ENCODE peak calls at places on chromosomes 4 and X, in seven cellular contexts. One of them, this sample, is unnamed.

GRCh38 chr4:158146736-158147135 is 26.1 kb downstream of the GASK1B start:
- DNase-seq in upper lobe of right lung: no peak
- DNase-seq in PC-3: no peak
- DNase-seq in right cardiac atrium: no peak
- DNase-seq in naive thymus-derived CD4-positive, alpha-beta T cell: no peak
- DNase-seq in heart right ventricle: no peak
- DNase-seq in H1: no peak
- DNase-seq in this sample: no peak

GRCh38 chr4:25290490-25291067 is 22.0 kb upstream of the ZCCHC4 start:
- DNase-seq in naive thymus-derived CD4-positive, alpha-beta T cell: no peak
- DNase-seq in H1: no peak
- DNase-seq in PC-3: no peak
- DNase-seq in heart right ventricle: no peak
- DNase-seq in right cardiac atrium: no peak
- DNase-seq in upper lobe of right lung: no peak
- DNase-seq in this sample: no peak

GRCh38 chrX:80816051-80816450 is 6.4 kb upstream of the BRWD3 start:
- DNase-seq in heart right ventricle: no peak
- DNase-seq in naive thymus-derived CD4-positive, alpha-beta T cell: no peak
- DNase-seq in right cardiac atrium: no peak
- DNase-seq in H1: no peak
- DNase-seq in PC-3: no peak
- DNase-seq in upper lobe of right lung: no peak
- DNase-seq in this sample: no peak

GRCh38 chr4:54660591-54660990 is 2.8 kb downstream of the KIT start:
- DNase-seq in naive thymus-derived CD4-positive, alpha-beta T cell: no peak
- DNase-seq in right cardiac atrium: no peak
- DNase-seq in upper lobe of right lung: no peak
- DNase-seq in H1: no peak
- DNase-seq in heart right ventricle: no peak
- DNase-seq in PC-3: no peak
- DNase-seq in this sample: no peak

GRCh38 chr4:55910140-55910539 is 38.6 kb upstream of the CEP135 start:
- DNase-seq in upper lobe of right lung: no peak
- DNase-seq in H1: no peak
- DNase-seq in right cardiac atrium: no peak
- DNase-seq in naive thymus-derived CD4-positive, alpha-beta T cell: no peak
- DNase-seq in PC-3: peak; percentile 36
- DNase-seq in heart right ventricle: no peak
- DNase-seq in this sample: no peak

GRCh38 chr4:80197601-80198444 is 520 bp downstream of the PRDM8 start:
- DNase-seq in naive thymus-derived CD4-positive, alpha-beta T cell: no peak
- DNase-seq in heart right ventricle: no peak
- DNase-seq in right cardiac atrium: no peak
- DNase-seq in H1: no peak
- DNase-seq in PC-3: no peak
- DNase-seq in upper lobe of right lung: peak; percentile 64
- DNase-seq in this sample: peak; percentile 43

GRCh38 chrX:106007815-106008214 is 30.7 kb downstream of the SERPINA7 start:
- DNase-seq in naive thymus-derived CD4-positive, alpha-beta T cell: no peak
- DNase-seq in heart right ventricle: no peak
- DNase-seq in right cardiac atrium: no peak
- DNase-seq in PC-3: no peak
- DNase-seq in H1: no peak
- DNase-seq in upper lobe of right lung: no peak
- DNase-seq in this sample: no peak

GRCh38 chr4:211033-211511 is 86.8 kb downstream of the ZNF718 start:
- DNase-seq in right cardiac atrium: no peak
- DNase-seq in PC-3: no peak
- DNase-seq in naive thymus-derived CD4-positive, alpha-beta T cell: no peak
- DNase-seq in H1: no peak
- DNase-seq in upper lobe of right lung: no peak
- DNase-seq in heart right ventricle: no peak
- DNase-seq in this sample: no peak

GRCh38 chr4:73434311-73434710 is 1.7 kb upstream of the AFP start:
- DNase-seq in H1: no peak
- DNase-seq in right cardiac atrium: no peak
- DNase-seq in naive thymus-derived CD4-positive, alpha-beta T cell: no peak
- DNase-seq in upper lobe of right lung: no peak
- DNase-seq in heart right ventricle: no peak
- DNase-seq in PC-3: peak; percentile 48
- DNase-seq in this sample: no peak

GRCh38 chr4:136036744-136037143 is 1495.5 kb downstream of the PCDH18 start:
- DNase-seq in upper lobe of right lung: no peak
- DNase-seq in H1: no peak
- DNase-seq in right cardiac atrium: no peak
- DNase-seq in PC-3: peak; percentile 33
- DNase-seq in naive thymus-derived CD4-positive, alpha-beta T cell: no peak
- DNase-seq in heart right ventricle: no peak
- DNase-seq in this sample: no peak

GRCh38 chr4:45477311-45477733 is 646.5 kb downstream of the GABRG1 start:
- DNase-seq in right cardiac atrium: no peak
- DNase-seq in heart right ventricle: no peak
- DNase-seq in naive thymus-derived CD4-positive, alpha-beta T cell: no peak
- DNase-seq in PC-3: no peak
- DNase-seq in H1: no peak
- DNase-seq in upper lobe of right lung: no peak
- DNase-seq in this sample: no peak

GRCh38 chr4:19686456-19686855 is 565.2 kb upstream of the SLIT2 start:
- DNase-seq in PC-3: no peak
- DNase-seq in right cardiac atrium: no peak
- DNase-seq in heart right ventricle: no peak
- DNase-seq in H1: no peak
- DNase-seq in naive thymus-derived CD4-positive, alpha-beta T cell: no peak
- DNase-seq in upper lobe of right lung: no peak
- DNase-seq in this sample: no peak

GRCh38 chr4:19689511-19689910 is 562.2 kb upstream of the SLIT2 start:
- DNase-seq in heart right ventricle: no peak
- DNase-seq in naive thymus-derived CD4-positive, alpha-beta T cell: no peak
- DNase-seq in right cardiac atrium: no peak
- DNase-seq in H1: no peak
- DNase-seq in upper lobe of right lung: no peak
- DNase-seq in PC-3: peak; percentile 75
- DNase-seq in this sample: no peak

GRCh38 chr4:19678763-19679162 is 572.9 kb upstream of the SLIT2 start:
- DNase-seq in heart right ventricle: no peak
- DNase-seq in PC-3: peak; percentile 4
- DNase-seq in H1: no peak
- DNase-seq in upper lobe of right lung: no peak
- DNase-seq in right cardiac atrium: no peak
- DNase-seq in naive thymus-derived CD4-positive, alpha-beta T cell: no peak
- DNase-seq in this sample: no peak

DNA sequence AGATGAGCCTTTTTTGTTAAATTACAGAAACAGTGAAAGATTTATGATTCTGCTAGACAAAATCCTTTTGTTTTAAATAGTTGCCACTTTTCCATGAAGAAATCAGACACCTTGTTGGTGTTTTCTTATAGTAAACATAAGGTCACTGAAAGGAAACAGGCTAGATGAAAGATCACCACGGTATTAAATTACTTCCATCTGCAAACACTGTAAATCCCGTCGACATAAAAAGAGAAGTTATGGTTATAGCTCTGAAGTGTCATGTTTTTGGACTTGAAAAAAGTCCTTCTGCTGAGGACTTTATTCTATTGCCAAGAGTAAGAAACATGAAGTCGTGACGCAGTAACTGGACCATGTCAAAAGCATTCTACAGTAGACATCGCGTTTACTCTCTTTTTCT is 567.6 kb upstream of the SLIT2 start:
- DNase-seq in upper lobe of right lung: no peak
- DNase-seq in heart right ventricle: no peak
- DNase-seq in H1: no peak
- DNase-seq in naive thymus-derived CD4-positive, alpha-beta T cell: no peak
- DNase-seq in PC-3: no peak
- DNase-seq in right cardiac atrium: no peak
- DNase-seq in this sample: no peak
- H3K27ac ChIP-seq in upper lobe of right lung: no peak overlapping the region
- H3K27ac ChIP-seq in heart right ventricle: no peak overlapping the region
- H3K27ac ChIP-seq in H1: no peak overlapping the region
- H3K27ac ChIP-seq in naive thymus-derived CD4-positive, alpha-beta T cell: no peak overlapping the region
- H3K27ac ChIP-seq in PC-3: no peak overlapping the region
- H3K27ac ChIP-seq in right cardiac atrium: no peak overlapping the region
- H3K27ac ChIP-seq in this sample: no peak overlapping the region

GRCh38 chrX:13694983-13695382 is 6.1 kb downstream of the RAB9A start:
- DNase-seq in heart right ventricle: no peak
- DNase-seq in upper lobe of right lung: no peak
- DNase-seq in H1: no peak
- DNase-seq in PC-3: no peak
- DNase-seq in right cardiac atrium: no peak
- DNase-seq in naive thymus-derived CD4-positive, alpha-beta T cell: no peak
- DNase-seq in this sample: no peak

GRCh38 chrX:13691845-13692334 is 3.0 kb downstream of the RAB9A start:
- DNase-seq in right cardiac atrium: no peak
- DNase-seq in upper lobe of right lung: no peak
- DNase-seq in PC-3: no peak
- DNase-seq in H1: no peak
- DNase-seq in naive thymus-derived CD4-positive, alpha-beta T cell: no peak
- DNase-seq in heart right ventricle: no peak
- DNase-seq in this sample: no peak

GRCh38 chrX:13694359-13694758 is 5.4 kb downstream of the RAB9A start:
- DNase-seq in naive thymus-derived CD4-positive, alpha-beta T cell: no peak
- DNase-seq in right cardiac atrium: no peak
- DNase-seq in heart right ventricle: no peak
- DNase-seq in upper lobe of right lung: no peak
- DNase-seq in H1: no peak
- DNase-seq in PC-3: no peak
- DNase-seq in this sample: no peak

GRCh38 chrX:13692771-13693231 is 3.9 kb downstream of the RAB9A start:
- DNase-seq in upper lobe of right lung: no peak
- DNase-seq in heart right ventricle: no peak
- DNase-seq in naive thymus-derived CD4-positive, alpha-beta T cell: no peak
- DNase-seq in PC-3: no peak
- DNase-seq in H1: no peak
- DNase-seq in right cardiac atrium: no peak
- DNase-seq in this sample: no peak

DNA sequence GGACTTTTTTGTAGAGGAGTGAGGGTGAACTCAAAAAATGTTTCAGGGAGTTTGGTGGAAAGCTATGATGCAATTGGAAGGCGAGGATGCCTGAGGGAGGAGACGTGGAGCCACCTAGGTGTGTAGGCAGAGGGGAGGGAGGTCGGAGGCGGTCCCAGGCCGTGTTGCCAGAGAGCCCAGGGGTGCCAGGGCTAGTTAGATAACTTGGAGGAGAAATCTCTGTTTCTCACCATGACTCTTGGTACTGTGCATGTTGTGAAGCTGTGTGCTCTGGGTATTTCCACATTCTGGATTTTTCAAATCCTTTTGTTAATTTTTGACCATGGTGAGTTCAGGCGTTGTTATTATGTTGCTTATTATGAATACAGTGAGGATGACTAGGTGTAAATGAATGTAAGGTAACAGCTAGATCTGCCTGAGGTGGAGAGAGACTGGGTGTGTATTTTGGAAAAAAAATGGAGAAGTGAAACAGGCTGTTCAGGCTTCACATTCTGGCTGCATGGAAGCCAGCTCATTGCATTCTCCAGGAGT is 4.5 kb downstream of the RAB9A start:
- DNase-seq in right cardiac atrium: no peak
- DNase-seq in H1: no peak
- DNase-seq in heart right ventricle: no peak
- DNase-seq in naive thymus-derived CD4-positive, alpha-beta T cell: no peak
- DNase-seq in PC-3: no peak
- DNase-seq in upper lobe of right lung: no peak
- DNase-seq in this sample: no peak
- H3K27ac ChIP-seq in right cardiac atrium: no peak overlapping the region
- H3K27ac ChIP-seq in H1: no peak overlapping the region
- H3K27ac ChIP-seq in heart right ventricle: no peak overlapping the region
- H3K27ac ChIP-seq in naive thymus-derived CD4-positive, alpha-beta T cell: no peak overlapping the region
- H3K27ac ChIP-seq in PC-3: no peak overlapping the region
- H3K27ac ChIP-seq in upper lobe of right lung: no peak overlapping the region
- H3K27ac ChIP-seq in this sample: peak overlapping the region; percentile 51

DNA sequence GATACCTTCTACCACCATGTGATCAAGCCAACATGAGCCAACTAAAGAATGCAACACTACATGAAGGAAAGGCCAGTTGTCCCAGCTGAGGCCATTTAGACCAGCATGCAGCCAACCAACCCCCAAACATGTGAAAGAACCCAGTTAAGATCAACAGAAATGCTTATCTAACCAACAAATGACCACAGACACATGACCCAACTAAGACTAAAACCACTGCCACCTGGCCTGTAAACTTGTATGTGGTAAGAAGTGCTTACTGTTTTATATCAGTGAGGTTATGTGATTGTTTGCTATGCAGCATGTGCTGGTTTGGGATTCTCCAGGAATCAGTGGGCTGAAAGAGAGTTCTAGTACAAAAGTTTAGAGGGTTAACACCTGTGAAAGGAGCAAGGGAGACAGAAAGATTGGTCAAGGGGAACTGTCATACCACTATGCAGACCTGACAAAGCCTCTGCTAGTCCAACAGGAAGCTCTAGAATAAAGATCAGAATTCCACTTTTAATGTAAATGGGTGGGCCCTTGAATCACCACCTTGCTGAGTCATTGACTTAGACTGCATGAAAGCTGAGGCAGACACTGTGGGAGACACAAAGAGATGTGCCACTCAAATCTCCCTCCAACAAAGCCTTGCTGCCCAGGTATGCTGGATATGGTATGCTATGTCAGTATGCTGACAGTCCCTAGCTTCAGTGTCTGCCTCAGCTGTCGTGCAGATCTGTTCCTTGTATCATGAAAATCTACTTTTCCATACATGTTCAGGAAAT is 6.1 kb upstream of the SH3D19 start:
- DNase-seq in PC-3: peak; percentile 84
- DNase-seq in naive thymus-derived CD4-positive, alpha-beta T cell: no peak
- DNase-seq in H1: no peak
- DNase-seq in heart right ventricle: no peak
- DNase-seq in right cardiac atrium: no peak
- DNase-seq in upper lobe of right lung: no peak
- DNase-seq in this sample: no peak
- H3K27ac ChIP-seq in PC-3: peak overlapping the region; percentile 98
- H3K27ac ChIP-seq in naive thymus-derived CD4-positive, alpha-beta T cell: no peak overlapping the region
- H3K27ac ChIP-seq in H1: no peak overlapping the region
- H3K27ac ChIP-seq in heart right ventricle: no peak overlapping the region
- H3K27ac ChIP-seq in right cardiac atrium: no peak overlapping the region
- H3K27ac ChIP-seq in upper lobe of right lung: no peak overlapping the region
- H3K27ac ChIP-seq in this sample: no peak overlapping the region

GRCh38 chr4:110654254-110654635 is 31.4 kb upstream of the PITX2 start:
- DNase-seq in H1: no peak
- DNase-seq in right cardiac atrium: no peak
- DNase-seq in upper lobe of right lung: no peak
- DNase-seq in naive thymus-derived CD4-positive, alpha-beta T cell: no peak
- DNase-seq in heart right ventricle: no peak
- DNase-seq in PC-3: no peak
- DNase-seq in this sample: no peak
- H3K27ac ChIP-seq in H1: no peak overlapping the region
- H3K27ac ChIP-seq in right cardiac atrium: no peak overlapping the region
- H3K27ac ChIP-seq in upper lobe of right lung: no peak overlapping the region
- H3K27ac ChIP-seq in naive thymus-derived CD4-positive, alpha-beta T cell: no peak overlapping the region
- H3K27ac ChIP-seq in heart right ventricle: no peak overlapping the region
- H3K27ac ChIP-seq in PC-3: no peak overlapping the region
- H3K27ac ChIP-seq in this sample: no peak overlapping the region

GRCh38 chrX:154748712-154749339 is 2.1 kb downstream of the GAB3 start:
- DNase-seq in heart right ventricle: peak; percentile 55
- DNase-seq in right cardiac atrium: no peak
- DNase-seq in H1: no peak
- DNase-seq in upper lobe of right lung: no peak
- DNase-seq in naive thymus-derived CD4-positive, alpha-beta T cell: peak; percentile 53
- DNase-seq in PC-3: peak; percentile 88
- DNase-seq in this sample: peak; percentile 11
- H3K27ac ChIP-seq in heart right ventricle: no peak overlapping the region
- H3K27ac ChIP-seq in right cardiac atrium: peak overlapping the region; percentile 37
- H3K27ac ChIP-seq in H1: no peak overlapping the region
- H3K27ac ChIP-seq in upper lobe of right lung: no peak overlapping the region
- H3K27ac ChIP-seq in naive thymus-derived CD4-positive, alpha-beta T cell: no peak overlapping the region
- H3K27ac ChIP-seq in PC-3: no peak overlapping the region
- H3K27ac ChIP-seq in this sample: no peak overlapping the region